ENCODE peak calls at places on chromosome 10, in seven cellular contexts. R is left ventricle myocardium inferior, M is epithelial cell of esophagus, Y is NCI-H2081, B is A172, E is hippocampal formation, Q is nephron progenitor cell. P is an unnamed sample.
A peak's percentile ranks its signal among the peaks of the same experiment; 100 is the strongest.

GRCh38 chr10:132652936-132653590 is 115.5 kb downstream of the INPP5A start:
- DNase-seq in E (no peak), Q (no peak), M (no peak), B (no peak), Y (no peak), R (no peak), P (no peak)

GRCh38 chr10:122149607-122150505 is 121.2 kb upstream of the BTBD16 start:
- DNase-seq in E (no peak), B (no peak), M (no peak), Y (no peak), R (peak; percentile 68), Q (no peak), P (no peak)

GRCh38 chr10:132325969-132326889 is 5.8 kb upstream of the LRRC27 start:
- DNase-seq in Q (no peak), B (no peak), E (no peak), R (no peak), M (no peak), Y (no peak), P (no peak)

GRCh38 chr10:77290528-77291155 is 347.0 kb downstream of the KCNMA1 start:
- DNase-seq in Q (no peak), Y (no peak), M (peak; percentile 88), B (peak; percentile 91), R (no peak), E (no peak), P (no peak)

GRCh38 chr10:33235951-33236350 is 98.5 kb downstream of the NRP1 start:
- DNase-seq in E (no peak), M (no peak), B (no peak), Q (no peak), R (no peak), Y (no peak), P (no peak)

GRCh38 chr10:98226508-98227144 is 41.4 kb downstream of the LOXL4 start:
- DNase-seq in B (no peak), M (no peak), Q (no peak), R (no peak), E (no peak), Y (no peak), P (no peak)

GRCh38 chr10:111078505-111079185 is 1.8 kb downstream of the ADRA2A start:
- DNase-seq in M (no peak), B (no peak), E (no peak), Q (peak; percentile 38), R (no peak), Y (no peak), P (no peak)

GRCh38 chr10:73601486-73601921 is 10.4 kb upstream of the USP54 start:
- DNase-seq in M (peak; percentile 99), E (no peak), Y (no peak), R (no peak), Q (no peak), B (peak; percentile 55), P (no peak)

GRCh38 chr10:20466731-20467130 is 430.4 kb downstream of the NEBL start:
- DNase-seq in B (peak; percentile 76), R (no peak), Q (no peak), E (no peak), Y (no peak), M (peak; percentile 10), P (no peak)

GRCh38 chr10:55410415-55410885 is 609.4 kb upstream of the PCDH15 start:
- DNase-seq in M (peak; percentile 36), B (peak; percentile 58), E (peak; percentile 59), Q (peak; percentile 31), Y (peak; percentile 65), R (peak; percentile 36), P (no peak)

GRCh38 chr10:12416396-12417090 is 67.2 kb downstream of the CAMK1D start:
- DNase-seq in R (no peak), B (no peak), Q (no peak), M (no peak), E (no peak), Y (no peak), P (no peak)

GRCh38 chr10:86364551-86365345 is 1.8 kb downstream of the GRID1 start:
- DNase-seq in Y (no peak), M (no peak), R (no peak), Q (peak; percentile 65), B (no peak), E (no peak), P (no peak)

GRCh38 chr10:90222372-90222771 is 521.0 kb downstream of the KIF20B start:
- DNase-seq in E (no peak), R (no peak), Y (no peak), M (peak; percentile 86), B (peak; percentile 57), Q (no peak), P (no peak)

GRCh38 chr10:78471723-78472541 is 438.3 kb downstream of the RPS24 start:
- DNase-seq in E (no peak), Y (no peak), B (no peak), M (no peak), Q (no peak), R (no peak), P (no peak)

GRCh38 chr10:85635650-85636049 is 730.9 kb downstream of the GRID1 start:
- DNase-seq in Q (no peak), Y (no peak), M (no peak), B (no peak), R (no peak), E (no peak), P (no peak)

GRCh38 chr10:6108631-6109443 is 20.0 kb downstream of the RBM17 start:
- DNase-seq in M (peak; percentile 53), R (no peak), E (no peak), B (peak; percentile 50), Q (peak; percentile 26), Y (peak; percentile 27), P (peak; percentile 78)

GRCh38 chr10:50392966-50393718 is 141.8 kb upstream of the ASAH2 start:
- DNase-seq in E (no peak), R (no peak), M (no peak), Y (no peak), Q (no peak), B (peak; percentile 84), P (no peak)